ENCODE peak calls at places on chromosomes 13 and 19, in five cellular contexts. One of them, this sample, is unnamed.

GRCh38 chr19:2329528-2329927 is 1.0 kb downstream of the SPPL2B start:
- DNase-seq in trophoblast cell: no peak
- DNase-seq in H9: no peak
- DNase-seq in neuronal stem cell: peak
- DNase-seq in H1: no peak
- DNase-seq in this sample: no peak

GRCh38 chr19:30587869-30588268 is 215.7 kb downstream of the ZNF536 start:
- DNase-seq in H1: no peak
- DNase-seq in neuronal stem cell: no peak
- DNase-seq in trophoblast cell: no peak
- DNase-seq in H9: no peak
- DNase-seq in this sample: no peak

GRCh38 chr19:12782424-12783225 is 7.3 kb upstream of the HOOK2 start:
- DNase-seq in neuronal stem cell: no peak
- DNase-seq in H1: no peak
- DNase-seq in trophoblast cell: peak
- DNase-seq in H9: peak
- DNase-seq in this sample: peak

GRCh38 chr19:21934593-21934992 is 76.2 kb downstream of the ZNF208 start:
- DNase-seq in H9: no peak
- DNase-seq in neuronal stem cell: no peak
- DNase-seq in trophoblast cell: no peak
- DNase-seq in H1: no peak
- DNase-seq in this sample: no peak

GRCh38 chr19:30711296-30711695 is 339.1 kb downstream of the ZNF536 start:
- DNase-seq in H9: no peak
- DNase-seq in H1: no peak
- DNase-seq in neuronal stem cell: no peak
- DNase-seq in trophoblast cell: no peak
- DNase-seq in this sample: no peak

GRCh38 chr19:28027116-28027515 is 1185.8 kb downstream of the UQCRFS1 start:
- DNase-seq in trophoblast cell: no peak
- DNase-seq in H1: no peak
- DNase-seq in H9: no peak
- DNase-seq in neuronal stem cell: no peak
- DNase-seq in this sample: no peak

GRCh38 chr13:84962141-84962750 is 837.0 kb downstream of the SLITRK6 start:
- DNase-seq in neuronal stem cell: no peak
- DNase-seq in H1: no peak
- DNase-seq in trophoblast cell: no peak
- DNase-seq in H9: no peak
- DNase-seq in this sample: no peak

GRCh38 chr19:29680447-29680846 is 15.2 kb downstream of the PLEKHF1 start:
- DNase-seq in trophoblast cell: no peak
- DNase-seq in H1: no peak
- DNase-seq in neuronal stem cell: no peak
- DNase-seq in H9: no peak
- DNase-seq in this sample: no peak

GRCh38 chr13:33331962-33332361 is 46.4 kb upstream of the STARD13 start:
- DNase-seq in neuronal stem cell: no peak
- DNase-seq in trophoblast cell: no peak
- DNase-seq in H1: no peak
- DNase-seq in H9: no peak
- DNase-seq in this sample: no peak

GRCh38 chr13:113413898-113414282 is 39.4 kb downstream of the ADPRHL1 start:
- DNase-seq in H1: no peak
- DNase-seq in neuronal stem cell: no peak
- DNase-seq in H9: no peak
- DNase-seq in trophoblast cell: no peak
- DNase-seq in this sample: no peak

GRCh38 chr13:85529216-85529590 is 270.0 kb downstream of the SLITRK6 start:
- DNase-seq in H9: no peak
- DNase-seq in H1: no peak
- DNase-seq in neuronal stem cell: no peak
- DNase-seq in trophoblast cell: peak
- DNase-seq in this sample: peak

GRCh38 chr13:109273326-109273751 is 513.0 kb downstream of the IRS2 start:
- DNase-seq in H1: no peak
- DNase-seq in neuronal stem cell: no peak
- DNase-seq in trophoblast cell: peak
- DNase-seq in H9: no peak
- DNase-seq in this sample: peak

GRCh38 chr19:44476559-44477408 is 23.5 kb downstream of the ZNF180 start:
- DNase-seq in neuronal stem cell: no peak
- DNase-seq in H9: no peak
- DNase-seq in trophoblast cell: peak
- DNase-seq in H1: no peak
- DNase-seq in this sample: peak

GRCh38 chr19:418761-419632 is 10.1 kb upstream of the C2CD4C start:
- DNase-seq in neuronal stem cell: no peak
- DNase-seq in H1: no peak
- DNase-seq in H9: no peak
- DNase-seq in trophoblast cell: no peak
- DNase-seq in this sample: no peak

GRCh38 chr13:77691871-77692270 is 5.6 kb upstream of the SLAIN1 start:
- DNase-seq in H9: no peak
- DNase-seq in H1: no peak
- DNase-seq in neuronal stem cell: no peak
- DNase-seq in trophoblast cell: no peak
- DNase-seq in this sample: no peak

GRCh38 chr19:42942187-42942789 is 5.3 kb upstream of the PSG7 start:
- DNase-seq in trophoblast cell: peak
- DNase-seq in H1: no peak
- DNase-seq in H9: no peak
- DNase-seq in neuronal stem cell: no peak
- DNase-seq in this sample: no peak

GRCh38 chr19:48308695-48309586 is 16.4 kb upstream of the EMP3 start:
- DNase-seq in neuronal stem cell: no peak
- DNase-seq in H1: no peak
- DNase-seq in H9: peak
- DNase-seq in trophoblast cell: peak
- DNase-seq in this sample: peak

GRCh38 chr19:33241530-33242101 is 16.0 kb upstream of the SLC7A10 start:
- DNase-seq in trophoblast cell: peak
- DNase-seq in H1: no peak
- DNase-seq in neuronal stem cell: no peak
- DNase-seq in H9: no peak
- DNase-seq in this sample: no peak

GRCh38 chr13:36432106-36432544 is at the start of gene CCNA1:
- DNase-seq in neuronal stem cell: peak
- DNase-seq in trophoblast cell: no peak
- DNase-seq in H1: peak
- DNase-seq in H9: peak
- DNase-seq in this sample: no peak

GRCh38 chr13:112684444-112684843 is 5.4 kb upstream of the ATP11A start:
- DNase-seq in neuronal stem cell: no peak
- DNase-seq in trophoblast cell: no peak
- DNase-seq in H9: peak
- DNase-seq in H1: no peak
- DNase-seq in this sample: no peak

GRCh38 chr13:114016321-114017027 is 42.6 kb upstream of the C13orf46 start:
- DNase-seq in trophoblast cell: no peak
- DNase-seq in neuronal stem cell: no peak
- DNase-seq in H1: no peak
- DNase-seq in H9: no peak
- DNase-seq in this sample: no peak

GRCh38 chr13:36819811-36820140 is 754 bp downstream of the RFXAP start:
- DNase-seq in neuronal stem cell: peak
- DNase-seq in trophoblast cell: no peak
- DNase-seq in H9: peak
- DNase-seq in H1: no peak
- DNase-seq in this sample: peak

GRCh38 chr13:20610006-20610405 is 43.0 kb downstream of the IFT88 start:
- DNase-seq in neuronal stem cell: no peak
- DNase-seq in H9: no peak
- DNase-seq in H1: no peak
- DNase-seq in trophoblast cell: no peak
- DNase-seq in this sample: no peak

GRCh38 chr19:958967-959685 is 25.0 kb upstream of the WDR18 start:
- DNase-seq in H1: no peak
- DNase-seq in neuronal stem cell: no peak
- DNase-seq in H9: no peak
- DNase-seq in trophoblast cell: peak
- DNase-seq in this sample: peak

GRCh38 chr19:48468806-48469055 is 438 bp upstream of the CYTH2 start:
- DNase-seq in H9: no peak
- DNase-seq in H1: no peak
- DNase-seq in trophoblast cell: no peak
- DNase-seq in neuronal stem cell: no peak
- DNase-seq in this sample: no peak

GRCh38 chr13:43132228-43132627 is 108.8 kb downstream of the DNAJC15 start:
- DNase-seq in H1: peak
- DNase-seq in trophoblast cell: peak
- DNase-seq in neuronal stem cell: peak
- DNase-seq in H9: peak
- DNase-seq in this sample: peak

GRCh38 chr13:52118595-52118994 is 10.3 kb downstream of the NEK5 start:
- DNase-seq in H9: no peak
- DNase-seq in H1: no peak
- DNase-seq in neuronal stem cell: no peak
- DNase-seq in trophoblast cell: no peak
- DNase-seq in this sample: no peak

GRCh38 chr13:113855012-113855921 is 8.6 kb downstream of the GAS6 start:
- DNase-seq in trophoblast cell: no peak
- DNase-seq in H1: no peak
- DNase-seq in neuronal stem cell: no peak
- DNase-seq in H9: peak
- DNase-seq in this sample: no peak

GRCh38 chr19:10855879-10856522 is 7.8 kb downstream of the C19orf38 start:
- DNase-seq in H9: peak
- DNase-seq in trophoblast cell: peak
- DNase-seq in H1: no peak
- DNase-seq in neuronal stem cell: no peak
- DNase-seq in this sample: no peak

GRCh38 chr13:80437212-80437611 is 96.3 kb upstream of the SPRY2 start:
- DNase-seq in neuronal stem cell: no peak
- DNase-seq in H1: no peak
- DNase-seq in H9: no peak
- DNase-seq in trophoblast cell: no peak
- DNase-seq in this sample: peak

GRCh38 chr19:39645800-39646411 is 9.8 kb upstream of the LGALS16 start:
- DNase-seq in trophoblast cell: peak
- DNase-seq in neuronal stem cell: peak
- DNase-seq in H9: no peak
- DNase-seq in H1: no peak
- DNase-seq in this sample: peak

GRCh38 chr19:58274771-58275199 is 4.0 kb upstream of the ZNF8 start:
- DNase-seq in neuronal stem cell: no peak
- DNase-seq in H9: no peak
- DNase-seq in trophoblast cell: no peak
- DNase-seq in H1: no peak
- DNase-seq in this sample: peak

DNA sequence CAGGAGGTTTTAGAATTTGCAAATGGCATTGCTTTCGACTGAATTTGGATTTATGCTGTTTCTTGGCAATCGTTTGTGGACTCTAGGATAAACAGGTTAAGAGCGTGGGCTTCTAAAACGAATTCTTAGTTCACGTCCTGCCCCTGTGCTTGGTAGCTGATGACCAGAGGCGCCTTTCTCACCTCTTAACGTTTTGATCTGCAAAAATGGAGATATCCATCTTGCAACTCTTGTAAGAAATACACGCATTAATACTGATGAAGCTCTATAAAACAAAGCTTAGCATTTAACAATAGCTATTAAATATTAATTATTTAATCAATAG is 577 bp upstream of the KATNAL1 start:
- DNase-seq in neuronal stem cell: no peak
- DNase-seq in trophoblast cell: no peak
- DNase-seq in H1: no peak
- DNase-seq in H9: no peak
- DNase-seq in this sample: no peak
- H3K23ac ChIP-seq in neuronal stem cell: no peak
- H3K23ac ChIP-seq in trophoblast cell: no peak
- H3K23ac ChIP-seq in H1: no peak
- H3K23ac ChIP-seq in H9: no peak
- H3K23ac ChIP-seq in this sample: no peak

DNA sequence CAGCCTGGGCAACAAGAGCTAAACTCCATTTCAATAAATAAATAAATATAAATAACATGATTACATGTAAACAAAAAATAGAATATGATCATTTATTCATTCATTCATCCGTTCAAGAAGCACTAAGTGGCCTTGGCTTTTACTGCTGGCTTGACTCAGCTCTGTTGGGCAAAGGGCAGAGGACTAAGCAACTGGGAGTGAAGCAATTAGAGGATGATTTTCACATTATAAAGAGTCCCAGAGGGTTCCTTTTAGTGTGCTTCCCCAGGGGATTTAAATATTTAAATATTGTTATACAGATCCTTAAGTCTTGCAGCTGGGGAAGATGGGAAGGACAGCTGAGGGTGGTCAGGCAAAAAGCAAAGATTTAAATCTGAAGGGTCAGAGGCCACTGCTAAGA is 34.9 kb upstream of the FLT1 start:
- DNase-seq in H9: no peak
- DNase-seq in H1: no peak
- DNase-seq in trophoblast cell: peak
- DNase-seq in neuronal stem cell: no peak
- DNase-seq in this sample: no peak
- H2BK12ac ChIP-seq in H9: no peak
- H2BK12ac ChIP-seq in H1: no peak
- H2BK12ac ChIP-seq in trophoblast cell: no peak
- H2BK12ac ChIP-seq in neuronal stem cell: no peak
- H2BK12ac ChIP-seq in this sample: no peak

GRCh38 chr13:91097269-91097668 is 250.2 kb upstream of the MIR17HG start:
- DNase-seq in neuronal stem cell: no peak
- DNase-seq in trophoblast cell: no peak
- DNase-seq in H9: no peak
- DNase-seq in H1: no peak
- DNase-seq in this sample: no peak
- H3K4me2 ChIP-seq in neuronal stem cell: no peak
- H3K4me2 ChIP-seq in trophoblast cell: no peak
- H3K4me2 ChIP-seq in H9: no peak
- H3K4me2 ChIP-seq in H1: no peak
- H3K4me2 ChIP-seq in this sample: no peak

GRCh38 chr19:45667620-45668341 is at the start of gene GIPR:
- DNase-seq in trophoblast cell: peak
- DNase-seq in neuronal stem cell: no peak
- DNase-seq in H9: peak
- DNase-seq in H1: no peak
- DNase-seq in this sample: peak
- H3K23ac ChIP-seq in trophoblast cell: peak
- H3K23ac ChIP-seq in neuronal stem cell: peak
- H3K23ac ChIP-seq in H9: no peak
- H3K23ac ChIP-seq in H1: no peak
- H3K23ac ChIP-seq in this sample: no peak

GRCh38 chr19:3733549-3734309 is 25.5 kb downstream of the TJP3 start:
- DNase-seq in trophoblast cell: no peak
- DNase-seq in H1: no peak
- DNase-seq in H9: no peak
- DNase-seq in neuronal stem cell: no peak
- DNase-seq in this sample: no peak
- H2BK12ac ChIP-seq in trophoblast cell: no peak
- H2BK12ac ChIP-seq in H1: no peak
- H2BK12ac ChIP-seq in H9: no peak
- H2BK12ac ChIP-seq in neuronal stem cell: no peak
- H2BK12ac ChIP-seq in this sample: no peak

This sample was measured in mesenchymal stem cell.